ENCODE peak calls at places on chromosomes 6 and 20, in nine cellular contexts. U is A549; B is activated CD8-positive, alpha-beta memory T cell treated with anti-CD3 and anti-CD28 coated beads for 24 hours; X is globus pallidus; W is GF-D8; O is cerebellar cortex; D is effector memory CD8-positive, alpha-beta T cell; E is 8988T; N is GM12865. Q is an unnamed sample.

GRCh38 chr6:57177545-57178225 is 5.6 kb downstream of the BAG2 start:
- DNase-seq in U (no peak), B (no peak), X (no peak), W (no peak), O (no peak), D (no peak), E (no peak), N (no peak), Q (no peak)

GRCh38 chr6:33641144-33641543 is 20.0 kb downstream of the ITPR3 start:
- DNase-seq in U (no peak), B (no peak), X (no peak), W (no peak), O (no peak), D (no peak), E (no peak), N (no peak), Q (no peak)

GRCh38 chr20:59007758-59008511 is 881 bp upstream of the CTSZ start:
- DNase-seq in U (no peak), B (no peak), X (peak), W (peak), O (no peak), D (no peak), E (no peak), N (peak), Q (peak)

GRCh38 chr6:11224252-11224965 is 8.1 kb downstream of the NEDD9 start:
- DNase-seq in U (no peak), B (peak), X (no peak), W (no peak), O (no peak), D (peak), E (no peak), N (peak), Q (no peak)

GRCh38 chr6:156167289-156168076 is 609.7 kb upstream of the ARID1B start:
- DNase-seq in U (no peak), B (no peak), X (no peak), W (no peak), O (no peak), D (no peak), E (no peak), N (no peak), Q (no peak)

GRCh38 chr6:154196333-154196732 is 157.3 kb downstream of the OPRM1 start:
- DNase-seq in U (no peak), B (no peak), X (no peak), W (no peak), O (no peak), D (no peak), E (no peak), N (no peak), Q (no peak)

GRCh38 chr20:61396262-61396848 is 144.3 kb downstream of the CDH4 start:
- DNase-seq in U (no peak), B (no peak), X (no peak), W (no peak), O (no peak), D (no peak), E (no peak), N (no peak), Q (no peak)

GRCh38 chr6:123418101-123418500 is 218.6 kb downstream of the TRDN start:
- DNase-seq in U (no peak), B (no peak), X (no peak), W (no peak), O (no peak), D (no peak), E (no peak), N (no peak), Q (no peak)

GRCh38 chr20:33568378-33569289 is 78.7 kb downstream of the CBFA2T2 start:
- DNase-seq in U (no peak), B (no peak), X (peak), W (no peak), O (no peak), D (no peak), E (no peak), N (no peak), Q (no peak)

GRCh38 chr6:37283786-37284185 is 25.8 kb upstream of the TMEM217 start:
- DNase-seq in U (no peak), B (no peak), X (peak), W (no peak), O (peak), D (no peak), E (no peak), N (no peak), Q (no peak)

GRCh38 chr20:9241232-9241692 is 172.4 kb downstream of the PLCB4 start:
- DNase-seq in U (no peak), B (no peak), X (no peak), W (no peak), O (no peak), D (no peak), E (no peak), N (no peak), Q (no peak)

GRCh38 chr6:169131356-169131755 is 122.3 kb downstream of the THBS2 start:
- DNase-seq in U (no peak), B (no peak), X (peak), W (no peak), O (peak), D (no peak), E (no peak), N (no peak), Q (no peak)

GRCh38 chr20:42646250-42646649 is 543.5 kb downstream of the PTPRT start:
- DNase-seq in U (no peak), B (no peak), X (no peak), W (no peak), O (no peak), D (no peak), E (no peak), N (no peak), Q (no peak)

GRCh38 chr20:42788707-42789106 is 401.0 kb downstream of the PTPRT start:
- DNase-seq in U (no peak), B (no peak), X (no peak), W (no peak), O (no peak), D (no peak), E (no peak), N (no peak), Q (no peak)

GRCh38 chr6:157211603-157212455 is 111.5 kb downstream of the TMEM242 start:
- DNase-seq in U (no peak), B (no peak), X (no peak), W (no peak), O (no peak), D (no peak), E (no peak), N (no peak), Q (no peak)

GRCh38 chr6:110875548-110876169 is 1.1 kb downstream of the AMD1 start:
- DNase-seq in U (no peak), B (peak), X (peak), W (no peak), O (peak), D (peak), E (no peak), N (peak), Q (peak)

GRCh38 chr20:5171074-5171789 is 44.4 kb downstream of the CDS2 start:
- DNase-seq in U (no peak), B (no peak), X (no peak), W (no peak), O (peak), D (no peak), E (no peak), N (no peak), Q (no peak)

GRCh38 chr6:18154507-18155272 is at the start of gene TPMT:
- DNase-seq in U (peak), B (no peak), X (no peak), W (no peak), O (no peak), D (no peak), E (no peak), N (peak), Q (no peak)

GRCh38 chr20:39988991-39989390 is 700.0 kb downstream of the MAFB start:
- DNase-seq in U (no peak), B (no peak), X (no peak), W (no peak), O (no peak), D (no peak), E (no peak), N (no peak), Q (no peak)

GRCh38 chr6:35435075-35435837 is 16.9 kb upstream of the FANCE start:
- DNase-seq in U (no peak), B (no peak), X (no peak), W (no peak), O (peak), D (no peak), E (no peak), N (no peak), Q (no peak)

GRCh38 chr6:145263807-145264206 is 471.5 kb downstream of the EPM2A start:
- DNase-seq in U (no peak), B (no peak), X (no peak), W (no peak), O (no peak), D (no peak), E (no peak), N (no peak), Q (no peak)

GRCh38 chr6:139764498-139764986 is 390.1 kb upstream of the CITED2 start:
- DNase-seq in U (peak), B (no peak), X (peak), W (peak), O (peak), D (no peak), E (no peak), N (peak), Q (peak)

GRCh38 chr6:20444786-20445271 is 43.1 kb downstream of the E2F3 start:
- DNase-seq in U (peak), B (no peak), X (no peak), W (no peak), O (no peak), D (no peak), E (no peak), N (no peak), Q (no peak)

GRCh38 chr6:30013296-30013922 is 47.7 kb upstream of the POLR1H start:
- DNase-seq in U (peak), B (peak), X (peak), W (no peak), O (peak), D (peak), E (no peak), N (peak), Q (peak)

GRCh38 chr6:142301421-142302391 is at the start of gene ADGRG6:
- DNase-seq in U (peak), B (peak), X (peak), W (no peak), O (no peak), D (no peak), E (peak), N (peak), Q (no peak)

GRCh38 chr6:12761376-12762115 is 45.0 kb downstream of the PHACTR1 start:
- DNase-seq in U (no peak), B (no peak), X (no peak), W (no peak), O (no peak), D (no peak), E (no peak), N (no peak), Q (peak)

GRCh38 chr6:118638288-118638687 is 13.1 kb downstream of the CEP85L start:
- DNase-seq in U (no peak), B (no peak), X (no peak), W (no peak), O (no peak), D (no peak), E (no peak), N (no peak), Q (no peak)

GRCh38 chr20:18032977-18033892 is 24.5 kb downstream of the OVOL2 start:
- DNase-seq in U (no peak), B (no peak), X (no peak), W (no peak), O (no peak), D (no peak), E (no peak), N (no peak), Q (no peak)

GRCh38 chr20:59580991-59581401 is 23.3 kb upstream of the PHACTR3 start:
- DNase-seq in U (no peak), B (no peak), X (no peak), W (no peak), O (no peak), D (no peak), E (no peak), N (no peak), Q (no peak)

Q was measured in NB4.